ENCODE peak calls at places on chromosomes 11 and 22, in four cellular contexts. V is HepG2, A is GM12878, Q is K562. K is an unnamed sample.

GRCh38 chr11:124846058-124846719 is 19.0 kb upstream of the ROBO3 start:
- DNase-seq in V (no peak), Q (no peak), A (no peak), K (no peak)

GRCh38 chr11:61949169-61950034 is 749 bp upstream of the BEST1 start:
- DNase-seq in V (peak; percentile 54), A (no peak), Q (peak; percentile 90), K (peak; percentile 81)

GRCh38 chr11:8728566-8728965 is 46.0 kb downstream of the RPL27A start:
- DNase-seq in V (no peak), A (no peak), Q (no peak), K (no peak)

GRCh38 chr11:73360743-73361369 is 15.3 kb upstream of the RELT start:
- DNase-seq in A (no peak), V (no peak), Q (no peak), K (no peak)

GRCh38 chr11:8833568-8834275 is 77.3 kb upstream of the AKIP1 start:
- DNase-seq in Q (no peak), A (no peak), V (no peak), K (no peak)

GRCh38 chr11:12050470-12050891 is 42.1 kb upstream of the DKK3 start:
- DNase-seq in Q (no peak), V (no peak), A (no peak), K (no peak)

GRCh38 chr11:120065876-120066275 is 72.0 kb downstream of the TRIM29 start:
- DNase-seq in A (no peak), Q (no peak), V (no peak), K (no peak)

GRCh38 chr11:15645201-15645600 is 530.5 kb downstream of the INSC start:
- DNase-seq in V (no peak), A (no peak), Q (no peak), K (no peak)

GRCh38 chr22:39748877-39749276 is 144.7 kb downstream of the ENTHD1 start:
- DNase-seq in Q (no peak), V (no peak), A (no peak), K (no peak)

GRCh38 chr11:119739021-119739703 is 10.2 kb upstream of the NECTIN1 start:
- DNase-seq in V (no peak), Q (no peak), A (no peak), K (no peak)

GRCh38 chr22:27463121-27463520 is 338.4 kb downstream of the MN1 start:
- DNase-seq in A (no peak), Q (no peak), V (no peak), K (no peak)

GRCh38 chr11:27388869-27389268 is 25.9 kb upstream of the CCDC34 start:
- DNase-seq in Q (no peak), V (no peak), A (no peak), K (no peak)

GRCh38 chr11:8016396-8016949 is 29.3 kb downstream of the EIF3F start:
- DNase-seq in V (no peak), A (no peak), Q (no peak), K (no peak)

GRCh38 chr11:58786693-58787092 is 55.0 kb upstream of the GLYAT start:
- DNase-seq in Q (no peak), A (no peak), V (no peak), K (no peak)

GRCh38 chr22:36971726-36972125 is 47.5 kb downstream of the TST start:
- DNase-seq in V (no peak), Q (no peak), A (no peak), K (no peak)

GRCh38 chr11:75399344-75400109 is at the start of gene RPS3:
- DNase-seq in V (peak; percentile 88), A (peak; percentile 72), Q (peak; percentile 83), K (peak; percentile 81)

GRCh38 chr22:43110927-43111623 is 525 bp downstream of the BIK start:
- DNase-seq in A (no peak), Q (peak; percentile 15), V (no peak), K (no peak)

GRCh38 chr11:33207408-33207985 is 46.2 kb upstream of the CSTF3 start:
- DNase-seq in A (no peak), Q (peak; percentile 10), V (no peak), K (no peak)

GRCh38 chr22:41285441-41285819 is 557 bp downstream of the RANGAP1 start:
- DNase-seq in A (no peak), V (peak; percentile 56), Q (peak; percentile 70), K (peak; percentile 64)

GRCh38 chr22:37627545-37627944 is 11.9 kb upstream of the SH3BP1 start:
- DNase-seq in A (no peak), V (no peak), Q (no peak), K (no peak)

GRCh38 chr11:130024356-130024755 is 21.7 kb upstream of the PRDM10 start:
- DNase-seq in A (no peak), V (no peak), Q (no peak), K (no peak)

GRCh38 chr11:120316880-120317688 is 8.0 kb upstream of the TLCD5 start:
- DNase-seq in V (no peak), A (no peak), Q (no peak), K (no peak)

GRCh38 chr22:35728639-35729308 is 11.1 kb downstream of the APOL5 start:
- DNase-seq in Q (no peak), V (no peak), A (no peak), K (no peak)

GRCh38 chr11:59573216-59573615 is 42.4 kb downstream of the OSBP start:
- DNase-seq in A (no peak), V (no peak), Q (no peak), K (no peak)

GRCh38 chr11:62119569-62119968 is 4.2 kb upstream of the INCENP start:
- DNase-seq in A (no peak), Q (no peak), V (no peak), K (no peak)

GRCh38 chr11:38824573-38824972 is 2226.5 kb upstream of the RAG2 start:
- DNase-seq in A (no peak), V (peak; percentile 8), Q (no peak), K (no peak)

GRCh38 chr11:820655-821512 is 2.2 kb downstream of the PNPLA2 start:
- DNase-seq in Q (no peak), A (no peak), V (peak; percentile 70), K (no peak)

GRCh38 chr22:45891996-45892621 is 84.9 kb downstream of the WNT7B start:
- DNase-seq in Q (no peak), V (no peak), A (no peak), K (no peak)

GRCh38 chr11:130600139-130600538 is 151.7 kb downstream of the ADAMTS15 start:
- DNase-seq in Q (no peak), V (no peak), A (no peak), K (no peak)

DNA sequence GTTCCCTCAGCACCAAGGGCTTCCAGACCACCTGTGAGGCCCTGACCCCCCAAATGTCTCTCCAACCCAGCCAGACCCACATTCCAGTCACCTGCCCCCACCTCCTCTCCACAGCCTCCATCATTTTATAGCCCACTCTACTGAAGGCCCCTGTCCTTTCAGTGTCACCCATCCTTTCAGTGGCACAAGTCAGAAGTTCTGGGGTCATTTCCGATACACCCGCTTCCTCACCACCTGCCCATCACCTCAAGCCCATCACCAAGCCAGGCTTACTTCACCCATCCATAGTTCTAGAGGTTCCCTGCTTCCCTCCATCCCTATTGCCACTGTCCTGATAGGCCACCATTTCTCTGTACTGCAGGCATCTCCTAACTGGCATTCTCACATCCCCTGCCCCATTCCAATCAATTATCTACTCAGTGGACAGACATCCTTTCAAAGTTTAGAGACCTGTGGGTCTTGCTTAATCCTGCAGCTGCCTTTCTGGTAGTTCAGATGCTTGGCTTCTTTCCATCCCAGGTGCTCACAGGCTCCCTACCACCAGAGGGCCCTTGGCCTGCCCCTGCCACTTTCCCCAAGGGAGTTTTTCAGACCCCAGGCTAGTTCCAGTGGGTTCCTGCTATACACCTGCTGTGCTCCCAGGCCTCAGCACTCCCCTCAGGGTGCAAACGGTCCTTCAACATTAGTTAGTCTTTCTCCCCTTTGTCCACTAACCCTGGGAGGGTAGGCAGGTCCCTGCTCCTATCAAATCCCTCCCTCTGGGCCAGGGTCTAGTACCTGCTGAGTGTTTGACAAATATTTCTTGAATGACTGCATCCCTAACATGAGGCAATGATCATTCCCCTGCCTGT is 7.6 kb downstream of the KCNQ1OT1 start:
- DNase-seq in A (no peak), Q (no peak), V (peak; percentile 46), K (no peak)
- TF ChIP-seq CEBPB in A (no peak), Q (no peak), V (peak; percentile 52), K (no peak)

GRCh38 chr22:29626497-29627195 is 23.2 kb downstream of the NF2 start:
- DNase-seq in V (peak; percentile 15), A (no peak), Q (no peak), K (no peak)
- TF ChIP-seq ATF3 in V (no peak), A (no peak), Q (no peak), K (no peak)

DNA sequence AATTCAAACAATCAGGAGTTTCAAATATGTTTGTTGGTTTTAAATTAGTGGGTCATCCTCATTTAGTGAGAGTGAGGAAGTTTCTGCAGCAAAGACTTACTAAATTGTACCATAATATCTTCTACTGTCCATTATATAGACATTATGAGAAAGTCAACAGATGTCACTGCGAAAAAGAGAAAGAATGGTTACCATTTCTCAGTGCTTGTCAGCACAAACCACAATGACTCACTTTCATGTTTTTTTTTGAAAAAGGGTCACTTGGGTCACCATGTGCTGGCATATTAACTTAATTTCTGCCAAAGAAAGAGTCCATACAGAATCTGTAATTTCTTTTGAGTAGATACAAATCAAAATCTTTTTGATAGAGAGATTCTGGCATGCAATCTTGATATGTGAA is 924.6 kb upstream of the FAT3 start:
- DNase-seq in V (no peak), A (peak; percentile 19), Q (no peak), K (no peak)
- TF ChIP-seq CEBPB in V (no peak), A (no peak), Q (no peak), K (no peak)

GRCh38 chr22:22061085-22062077 is 78.8 kb upstream of the TOP3B start:
- DNase-seq in Q (no peak), V (peak; percentile 83), A (no peak), K (peak; percentile 8)
- TF ChIP-seq ATF3 in Q (no peak), V (no peak), A (no peak), K (no peak)

GRCh38 chr11:94553938-94554337 is 10.2 kb downstream of the FUT4 start:
- DNase-seq in A (no peak), Q (no peak), V (no peak), K (no peak)

GRCh38 chr11:94545641-94546470 is 2.1 kb downstream of the FUT4 start:
- DNase-seq in A (no peak), Q (no peak), V (no peak), K (no peak)

GRCh38 chr11:94546886-94547285 is 3.2 kb downstream of the FUT4 start:
- DNase-seq in A (no peak), V (no peak), Q (no peak), K (no peak)

GRCh38 chr11:94549166-94549565 is 5.4 kb downstream of the FUT4 start:
- DNase-seq in A (no peak), V (no peak), Q (no peak), K (no peak)

DNA sequence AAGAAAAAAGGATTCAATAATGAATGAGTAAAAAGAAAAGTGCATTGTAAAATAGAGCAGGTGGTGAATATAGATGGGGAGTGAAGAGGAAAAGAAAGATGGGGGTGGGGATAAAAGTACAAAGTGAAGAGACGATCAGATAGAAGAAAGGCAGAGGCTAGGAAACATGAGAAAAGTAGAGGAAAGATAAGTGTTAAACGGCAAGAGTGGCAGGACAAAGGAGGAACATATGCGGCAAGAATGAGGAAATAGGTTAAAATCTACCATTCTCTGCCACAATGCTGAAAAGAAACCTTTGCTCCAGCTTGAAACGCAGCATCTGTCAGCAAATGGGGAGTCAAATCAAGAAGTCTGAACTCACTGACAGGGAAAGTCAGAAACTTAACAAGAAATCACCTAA is 6.8 kb downstream of the FUT4 start:
- DNase-seq in V (no peak), A (no peak), Q (no peak), K (no peak)
- TF ChIP-seq CEBPB in V (no peak), A (no peak), Q (peak; percentile 9), K (no peak)